ENCODE peak calls at places on chromosomes 1 and 21, in nine cellular contexts. N is breast epithelium, Q is HL-60, E is fibroblast of villous mesenchyme, K is stomach, H is tibial nerve, I is body of pancreas, F is tibial artery, P is right lobe of liver. Z is an unnamed sample.

GRCh38 chr21:32844653-32845443 is 73.3 kb upstream of the PAXBP1 start:
- DNase-seq in Q (peak), I (no peak), F (no peak), H (no peak), N (no peak), K (no peak), E (peak), P (no peak), Z (peak)

GRCh38 chr21:31727181-31727580 is 4.7 kb downstream of the SCAF4 start:
- DNase-seq in N (no peak), F (no peak), H (no peak), I (no peak), E (peak), P (no peak), K (no peak), Q (no peak), Z (no peak)

GRCh38 chr1:17438977-17439249 is 564 bp downstream of the RCC2 start:
- DNase-seq in P (no peak), K (no peak), I (no peak), Q (no peak), N (no peak), E (no peak), H (no peak), F (no peak), Z (no peak)

GRCh38 chr21:33587792-33588484 is 546 bp downstream of the DONSON start:
- DNase-seq in H (no peak), Q (peak), N (no peak), K (peak), E (peak), I (peak), P (peak), F (peak), Z (no peak)

GRCh38 chr21:33854604-33855003 is 61.0 kb downstream of the ATP5PO start:
- DNase-seq in E (no peak), N (no peak), F (no peak), I (no peak), Q (no peak), K (no peak), P (no peak), H (no peak), Z (no peak)

GRCh38 chr1:206050655-206051235 is 2.2 kb upstream of the RHEX start:
- DNase-seq in Q (peak), E (no peak), I (peak), N (no peak), F (no peak), H (no peak), K (no peak), P (no peak), Z (no peak)

GRCh38 chr1:205172729-205173366 is 38.7 kb downstream of the DSTYK start:
- DNase-seq in N (no peak), E (peak), H (no peak), P (no peak), K (no peak), I (no peak), Q (no peak), F (no peak), Z (peak)

GRCh38 chr1:12208764-12209494 is 20.9 kb upstream of the VPS13D start:
- DNase-seq in H (peak), E (peak), K (peak), N (peak), P (peak), F (peak), I (peak), Q (peak), Z (no peak)

GRCh38 chr1:185646202-185646683 is 87.9 kb upstream of the HMCN1 start:
- DNase-seq in K (peak), N (no peak), Q (no peak), P (no peak), I (peak), H (no peak), E (peak), F (peak), Z (peak)

GRCh38 chr1:90405726-90406125 is 311.4 kb downstream of the BARHL2 start:
- DNase-seq in K (no peak), Q (no peak), H (no peak), F (no peak), N (no peak), P (no peak), E (no peak), I (no peak), Z (no peak)

GRCh38 chr1:174040387-174040786 is 18.2 kb upstream of the RC3H1 start:
- DNase-seq in N (no peak), E (no peak), I (peak), P (no peak), F (no peak), K (no peak), H (no peak), Q (no peak), Z (no peak)

GRCh38 chr1:89995595-89996397 is 886 bp downstream of the ZNF326 start:
- DNase-seq in K (no peak), H (no peak), N (no peak), F (no peak), E (peak), P (no peak), Q (no peak), I (no peak), Z (peak)

GRCh38 chr1:183319051-183319450 is 99.1 kb downstream of the NMNAT2 start:
- DNase-seq in I (no peak), E (no peak), K (no peak), N (no peak), H (no peak), Q (no peak), P (no peak), F (no peak), Z (no peak)

GRCh38 chr1:183315987-183316758 is 102.0 kb downstream of the NMNAT2 start:
- DNase-seq in H (no peak), I (no peak), K (no peak), E (no peak), F (no peak), P (no peak), N (no peak), Q (no peak), Z (no peak)

GRCh38 chr1:183323849-183324683 is 94.1 kb downstream of the NMNAT2 start:
- DNase-seq in P (no peak), H (no peak), Q (no peak), N (no peak), K (no peak), F (no peak), I (no peak), E (no peak), Z (no peak)

DNA sequence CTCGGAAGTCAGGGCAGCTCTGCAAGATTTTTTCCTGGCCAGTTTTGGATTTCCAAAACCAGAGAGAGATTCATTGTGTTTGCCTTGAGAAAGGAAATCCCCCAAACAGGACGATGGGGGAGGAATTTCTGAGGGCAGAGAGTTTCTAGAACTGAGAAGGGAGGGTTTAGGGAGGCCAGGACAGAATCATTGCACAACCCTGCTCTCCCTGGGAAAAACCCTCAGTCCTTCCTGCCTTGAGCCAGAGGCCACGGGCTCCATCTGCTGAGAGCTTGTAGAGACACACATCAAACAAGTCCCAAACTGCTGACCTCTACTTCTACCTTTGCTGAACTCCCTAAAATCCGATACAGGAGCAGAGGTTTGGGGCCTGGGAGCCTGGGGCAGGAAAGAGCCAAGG is 99.7 kb downstream of the NMNAT2 start:
- DNase-seq in I (peak), E (peak), N (peak), F (peak), P (peak), Q (peak), H (peak), K (peak), Z (peak)
- TF ChIP-seq CTCF in I (peak), E (peak), N (peak), F (peak), P (peak), Q (no peak), H (peak), K (no peak), Z (peak)

GRCh38 chr21:45320991-45321656 is 33.4 kb upstream of the POFUT2 start:
- DNase-seq in I (no peak), N (no peak), E (no peak), F (no peak), K (no peak), H (no peak), Q (no peak), P (peak), Z (no peak)
- H3K4me3 ChIP-seq in I (no peak), N (no peak), E (no peak), F (peak), K (no peak), H (no peak), Q (no peak), P (no peak), Z (no peak)

GRCh38 chr1:35646043-35646442 is 4.7 kb upstream of the PSMB2 start:
- DNase-seq in K (no peak), F (no peak), Q (no peak), H (no peak), P (no peak), E (no peak), I (no peak), N (no peak), Z (no peak)
- TF ChIP-seq CTCF in K (no peak), F (no peak), Q (no peak), H (no peak), P (peak), E (peak), I (peak), N (no peak), Z (no peak)

DNA sequence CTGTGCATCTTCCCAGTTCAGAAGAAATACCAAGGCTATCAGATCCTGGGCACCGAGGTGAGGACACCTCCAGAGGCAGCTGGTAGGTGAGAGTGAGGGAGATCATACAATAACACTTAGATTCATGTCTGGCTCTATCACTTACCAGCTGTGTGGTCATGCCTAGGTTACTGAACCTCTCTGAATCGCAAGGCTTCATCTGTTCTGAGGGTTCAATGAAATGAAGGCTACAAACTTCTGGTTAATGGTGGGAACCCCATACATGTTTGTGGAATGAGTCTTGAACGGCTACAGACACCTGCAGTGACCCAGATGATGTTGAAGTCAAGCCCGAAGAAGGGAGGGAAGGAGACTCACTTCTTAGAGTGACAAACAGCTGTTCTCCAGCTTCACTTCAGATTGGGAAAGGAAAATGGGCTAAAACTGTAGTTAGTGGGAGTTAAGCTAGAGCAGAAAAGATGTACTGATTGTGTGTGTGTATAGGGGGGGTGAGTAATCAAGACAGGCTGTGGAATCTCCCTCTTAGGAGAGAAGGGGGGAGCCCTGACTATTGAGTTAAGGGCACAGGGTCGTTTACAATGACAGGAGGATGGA is 714 bp upstream of the RSPO1 start:
- DNase-seq in I (no peak), P (no peak), E (no peak), Q (no peak), F (no peak), N (no peak), H (no peak), K (no peak), Z (no peak)
- H3K4me3 ChIP-seq in I (no peak), P (no peak), E (no peak), Q (no peak), F (no peak), N (no peak), H (no peak), K (no peak), Z (no peak)

GRCh38 chr1:6785318-6785712 is at the start of gene CAMTA1:
- DNase-seq in P (no peak), Q (no peak), E (no peak), I (no peak), N (no peak), H (no peak), K (no peak), F (no peak), Z (no peak)
- TF ChIP-seq CTCF in P (no peak), Q (no peak), E (no peak), I (no peak), N (no peak), H (no peak), K (no peak), F (no peak), Z (no peak)

GRCh38 chr1:208775841-208776240 is 531.7 kb upstream of the PLXNA2 start:
- DNase-seq in P (no peak), F (no peak), K (no peak), I (no peak), E (no peak), N (no peak), Q (no peak), H (no peak), Z (no peak)

GRCh38 chr1:208778417-208778816 is 534.2 kb upstream of the PLXNA2 start:
- DNase-seq in Q (no peak), E (no peak), H (no peak), P (no peak), I (no peak), N (no peak), F (no peak), K (no peak), Z (no peak)

GRCh38 chr1:208772891-208773290 is 528.7 kb upstream of the PLXNA2 start:
- DNase-seq in K (no peak), N (no peak), Q (no peak), P (no peak), E (no peak), I (no peak), F (no peak), H (no peak), Z (no peak)
- H3K4me3 ChIP-seq in K (no peak), N (no peak), Q (no peak), P (no peak), E (no peak), I (no peak), F (no peak), H (no peak), Z (no peak)

DNA sequence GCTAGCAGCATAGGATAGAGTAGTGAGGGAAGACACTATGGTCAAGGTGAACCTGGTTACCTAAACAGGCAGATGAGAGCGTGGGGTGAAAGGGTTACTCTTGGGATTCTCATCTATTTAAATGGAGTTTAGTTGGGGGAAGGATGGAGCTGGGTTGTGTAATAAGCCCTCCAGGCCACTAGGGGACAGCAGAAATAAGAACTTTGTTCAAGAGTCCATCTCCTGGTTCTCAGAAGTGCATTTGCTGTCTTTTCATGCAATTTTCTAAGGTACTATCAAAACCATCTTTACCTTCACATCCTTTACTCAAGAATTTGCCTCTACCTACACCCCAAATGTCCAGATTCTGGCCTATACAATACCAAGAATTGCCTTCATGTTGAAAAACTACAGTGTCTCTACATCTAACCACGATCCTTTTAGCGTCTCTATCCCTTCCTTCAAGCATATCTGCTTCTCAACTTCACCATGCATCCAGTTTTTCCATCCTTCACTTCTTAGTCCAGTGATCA is 28.0 kb downstream of the SLAMF1 start:
- DNase-seq in E (no peak), Q (no peak), P (no peak), K (no peak), I (no peak), H (no peak), N (no peak), F (no peak), Z (no peak)
- TF ChIP-seq CTCF in E (peak), Q (peak), P (peak), K (peak), I (peak), H (no peak), N (no peak), F (no peak), Z (peak)

DNA sequence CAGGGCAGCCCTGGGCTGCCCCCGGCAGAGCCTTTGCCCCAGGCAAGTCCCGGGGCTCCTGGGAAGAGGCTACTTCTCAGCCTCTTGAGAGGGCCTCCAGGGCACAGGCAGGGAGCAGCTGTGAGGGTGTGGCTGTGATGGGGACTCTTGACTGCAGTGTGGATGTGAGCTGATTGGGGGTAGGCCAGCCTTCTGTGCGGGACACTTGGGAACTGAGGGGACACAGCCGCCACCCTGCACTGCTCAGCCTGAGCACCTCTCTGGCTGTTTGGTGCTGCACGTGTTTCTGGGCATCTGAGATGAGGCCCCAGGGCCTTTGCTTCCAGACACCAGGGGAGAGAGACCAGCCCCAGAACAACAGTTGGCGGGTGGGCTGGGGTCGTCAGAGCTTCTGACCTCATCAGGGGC is 62.1 kb downstream of the SKI start:
- DNase-seq in K (no peak), F (no peak), H (no peak), E (no peak), P (no peak), N (no peak), I (no peak), Q (no peak), Z (no peak)
- H3K4me3 ChIP-seq in K (peak), F (peak), H (no peak), E (no peak), P (no peak), N (peak), I (no peak), Q (no peak), Z (no peak)

DNA sequence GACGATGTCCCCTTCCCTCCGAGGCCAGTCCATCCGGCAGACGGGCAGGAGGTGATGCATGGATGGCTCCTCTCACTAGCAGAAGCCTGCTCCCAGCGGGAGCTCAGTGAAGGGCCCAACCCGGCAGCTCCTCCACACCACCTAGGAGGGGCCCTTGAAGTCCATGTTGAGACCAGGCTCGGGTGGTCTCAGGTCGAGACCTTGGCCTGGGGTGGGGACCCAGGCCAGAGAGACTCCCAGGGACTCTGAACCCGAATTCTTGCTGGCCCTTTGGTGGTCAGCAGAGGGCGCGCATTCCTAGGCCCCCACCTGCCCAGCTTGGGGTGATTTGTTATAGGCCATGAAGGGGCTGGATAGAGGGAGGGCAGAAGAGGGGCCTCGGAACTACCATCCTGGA is 642 bp upstream of the NT5C1A start:
- DNase-seq in F (no peak), Q (no peak), E (no peak), K (no peak), P (no peak), H (no peak), I (peak), N (no peak), Z (no peak)
- TF ChIP-seq CTCF in F (peak), Q (peak), E (peak), K (no peak), P (peak), H (peak), I (peak), N (no peak), Z (peak)

GRCh38 chr1:201562659-201563405 is 23.9 kb downstream of the NAV1 start:
- DNase-seq in I (no peak), N (no peak), K (no peak), Q (no peak), H (no peak), F (no peak), P (no peak), E (peak), Z (no peak)
- H3K4me3 ChIP-seq in I (no peak), N (no peak), K (no peak), Q (no peak), H (no peak), F (no peak), P (no peak), E (no peak), Z (no peak)

Z was measured in retinal pigment epithelial cell.